ENCODE peak calls at places on chromosomes 5 and 9, in ten cellular contexts. G is stimulated activated CD8-positive, alpha-beta memory T cell treated with anti-CD3 and anti-CD28 coated beads, Interleukin-15, amount 100 ng/mL, for 24 hours; N is RPMI8226; E is CD4-positive, alpha-beta memory T cell; L is amygdala; Q is naive thymus-derived CD8-positive, alpha-beta T cell; D is HFF-Myc; Y is WTC11; K is activated CD8-positive, alpha-beta memory T cell treated with anti-CD3 and anti-CD28 coated beads, Interleukin-2, amount 50 U/mL, for 48 hours; R is aorta. C is an unnamed sample.

GRCh38 chr5:131682824-131683223 is 47.8 kb upstream of the RAPGEF6 start:
- DNase-seq in G (no peak), N (no peak), E (no peak), L (no peak), Q (no peak), D (no peak), Y (no peak), K (no peak), R (no peak), C (no peak)

GRCh38 chr9:2727966-2728613 is 10.8 kb downstream of the KCNV2 start:
- DNase-seq in G (no peak), N (peak), E (no peak), L (no peak), Q (no peak), D (peak), Y (no peak), K (no peak), R (no peak), C (no peak)

GRCh38 chr9:89635007-89635742 is 30.4 kb downstream of the GADD45G start:
- DNase-seq in G (no peak), N (peak), E (no peak), L (no peak), Q (no peak), D (no peak), Y (no peak), K (no peak), R (no peak), C (no peak)

GRCh38 chr5:138536665-138537315 is 6.2 kb downstream of the ETF1 start:
- DNase-seq in G (no peak), N (no peak), E (peak), L (no peak), Q (no peak), D (no peak), Y (peak), K (no peak), R (no peak), C (no peak)

GRCh38 chr5:180027449-180028089 is 44.0 kb downstream of the RNF130 start:
- DNase-seq in G (no peak), N (no peak), E (no peak), L (no peak), Q (no peak), D (no peak), Y (no peak), K (no peak), R (no peak), C (no peak)

GRCh38 chr5:167982-168660 is 23.2 kb upstream of the LRRC14B start:
- DNase-seq in G (no peak), N (no peak), E (no peak), L (no peak), Q (no peak), D (peak), Y (peak), K (no peak), R (peak), C (no peak)

GRCh38 chr5:58299266-58299665 is 160.6 kb downstream of the PLK2 start:
- DNase-seq in G (no peak), N (no peak), E (no peak), L (no peak), Q (no peak), D (no peak), Y (no peak), K (no peak), R (no peak), C (no peak)

GRCh38 chr9:136564379-136564988 is 18.6 kb upstream of the NOTCH1 start:
- DNase-seq in G (no peak), N (peak), E (no peak), L (no peak), Q (no peak), D (no peak), Y (no peak), K (no peak), R (no peak), C (peak)

GRCh38 chr9:92660266-92660665 is 9.7 kb downstream of the IPPK start:
- DNase-seq in G (no peak), N (no peak), E (no peak), L (no peak), Q (no peak), D (no peak), Y (no peak), K (no peak), R (peak), C (no peak)

GRCh38 chr5:10530601-10531320 is 33.1 kb upstream of the ANKRD33B start:
- DNase-seq in G (no peak), N (no peak), E (no peak), L (no peak), Q (no peak), D (no peak), Y (no peak), K (no peak), R (peak), C (no peak)

GRCh38 chr5:106691701-106692100 is 979.0 kb downstream of the EFNA5 start:
- DNase-seq in G (no peak), N (no peak), E (no peak), L (no peak), Q (no peak), D (no peak), Y (no peak), K (no peak), R (no peak), C (no peak)

GRCh38 chr5:71778678-71779276 is 59.7 kb downstream of the CARTPT start:
- DNase-seq in G (no peak), N (no peak), E (no peak), L (no peak), Q (no peak), D (no peak), Y (no peak), K (no peak), R (no peak), C (no peak)

GRCh38 chr9:99130069-99130468 is 25.2 kb downstream of the TGFBR1 start:
- DNase-seq in G (no peak), N (peak), E (no peak), L (no peak), Q (no peak), D (no peak), Y (no peak), K (no peak), R (no peak), C (no peak)

GRCh38 chr9:19104528-19105282 is 2.0 kb upstream of the HAUS6 start:
- DNase-seq in G (no peak), N (no peak), E (no peak), L (no peak), Q (no peak), D (no peak), Y (no peak), K (no peak), R (no peak), C (no peak)

GRCh38 chr5:118857700-118858099 is 130.6 kb downstream of the DTWD2 start:
- DNase-seq in G (no peak), N (no peak), E (no peak), L (no peak), Q (no peak), D (no peak), Y (no peak), K (no peak), R (no peak), C (no peak)

GRCh38 chr9:89984214-89984613 is 379.4 kb downstream of the GADD45G start:
- DNase-seq in G (no peak), N (no peak), E (no peak), L (no peak), Q (no peak), D (no peak), Y (no peak), K (no peak), R (no peak), C (no peak)

GRCh38 chr9:4425358-4426045 is 64.8 kb upstream of the SLC1A1 start:
- DNase-seq in G (no peak), N (no peak), E (no peak), L (no peak), Q (no peak), D (no peak), Y (no peak), K (no peak), R (no peak), C (no peak)

GRCh38 chr9:37903581-37903830 is 421 bp downstream of the SLC25A51 start:
- DNase-seq in G (no peak), N (peak), E (no peak), L (no peak), Q (no peak), D (no peak), Y (peak), K (no peak), R (peak), C (no peak)

GRCh38 chr9:76464706-76465105 is 5.7 kb downstream of the GCNT1 start:
- DNase-seq in G (no peak), N (no peak), E (no peak), L (no peak), Q (no peak), D (no peak), Y (no peak), K (no peak), R (no peak), C (no peak)

GRCh38 chr5:137735531-137736284 is at the start of gene KLHL3:
- DNase-seq in G (no peak), N (peak), E (peak), L (no peak), Q (peak), D (no peak), Y (peak), K (peak), R (peak), C (no peak)

GRCh38 chr9:96486351-96487029 is 36.5 kb downstream of the HABP4 start:
- DNase-seq in G (no peak), N (no peak), E (no peak), L (no peak), Q (no peak), D (peak), Y (no peak), K (peak), R (no peak), C (no peak)

GRCh38 chr9:69895185-69895584 is 74.6 kb downstream of the CFAP95 start:
- DNase-seq in G (no peak), N (no peak), E (no peak), L (no peak), Q (no peak), D (no peak), Y (no peak), K (no peak), R (no peak), C (no peak)

GRCh38 chr9:99680191-99680590 is 141.5 kb upstream of the NR4A3 start:
- DNase-seq in G (no peak), N (no peak), E (no peak), L (no peak), Q (no peak), D (peak), Y (no peak), K (no peak), R (no peak), C (no peak)

GRCh38 chr5:136174021-136174659 is 18.8 kb downstream of the SMIM32 start:
- DNase-seq in G (no peak), N (peak), E (peak), L (no peak), Q (no peak), D (peak), Y (no peak), K (no peak), R (no peak), C (no peak)